ENCODE peak calls at places on chromosomes 1 and 21, in four cellular contexts. One of them, this sample, is unnamed.

GRCh38 chr1:211495584-211495983 is 3.6 kb upstream of the RD3 start:
- DNase-seq in GM13977: no peak
- DNase-seq in neural crest cell: no peak
- DNase-seq in lower lobe of right lung: no peak
- DNase-seq in this sample: no peak

GRCh38 chr1:36847761-36848160 is 186.6 kb downstream of the GRIK3 start:
- DNase-seq in lower lobe of right lung: no peak
- DNase-seq in neural crest cell: no peak
- DNase-seq in GM13977: no peak
- DNase-seq in this sample: no peak

GRCh38 chr21:37647781-37648180 is 268.5 kb downstream of the KCNJ6 start:
- DNase-seq in lower lobe of right lung: no peak
- DNase-seq in GM13977: no peak
- DNase-seq in neural crest cell: no peak
- DNase-seq in this sample: no peak

GRCh38 chr1:50246869-50247268 is 138.1 kb downstream of the ELAVL4 start:
- DNase-seq in lower lobe of right lung: no peak
- DNase-seq in neural crest cell: no peak
- DNase-seq in GM13977: no peak
- DNase-seq in this sample: no peak

GRCh38 chr1:193104906-193105820 is at the start of gene GLRX2:
- DNase-seq in lower lobe of right lung: peak; percentile 91
- DNase-seq in GM13977: peak; percentile 95
- DNase-seq in neural crest cell: peak; percentile 71
- DNase-seq in this sample: peak; percentile 96

GRCh38 chr1:202007703-202008489 is 2.5 kb upstream of the ELF3 start:
- DNase-seq in lower lobe of right lung: peak; percentile 90
- DNase-seq in GM13977: no peak
- DNase-seq in neural crest cell: no peak
- DNase-seq in this sample: no peak

GRCh38 chr1:168419746-168420145 is 124.1 kb downstream of the XCL2 start:
- DNase-seq in neural crest cell: no peak
- DNase-seq in lower lobe of right lung: no peak
- DNase-seq in GM13977: no peak
- DNase-seq in this sample: no peak

GRCh38 chr1:244448279-244449036 is 3.3 kb downstream of the ADSS2 start:
- DNase-seq in GM13977: no peak
- DNase-seq in neural crest cell: no peak
- DNase-seq in lower lobe of right lung: no peak
- DNase-seq in this sample: no peak

GRCh38 chr1:109466440-109467300 is at the start of gene SYPL2:
- DNase-seq in GM13977: peak; percentile 59
- DNase-seq in lower lobe of right lung: peak; percentile 61
- DNase-seq in neural crest cell: peak; percentile 44
- DNase-seq in this sample: peak; percentile 34

GRCh38 chr1:178192686-178193085 is 98.8 kb downstream of the RASAL2 start:
- DNase-seq in GM13977: no peak
- DNase-seq in neural crest cell: no peak
- DNase-seq in lower lobe of right lung: no peak
- DNase-seq in this sample: no peak

GRCh38 chr1:13623021-13623637 is 39.5 kb downstream of the PDPN start:
- DNase-seq in GM13977: no peak
- DNase-seq in neural crest cell: no peak
- DNase-seq in lower lobe of right lung: no peak
- DNase-seq in this sample: no peak
- TF ChIP-seq CTCF in GM13977: no peak
- TF ChIP-seq CTCF in neural crest cell: no peak
- TF ChIP-seq CTCF in lower lobe of right lung: no peak
- TF ChIP-seq CTCF in this sample: no peak

DNA sequence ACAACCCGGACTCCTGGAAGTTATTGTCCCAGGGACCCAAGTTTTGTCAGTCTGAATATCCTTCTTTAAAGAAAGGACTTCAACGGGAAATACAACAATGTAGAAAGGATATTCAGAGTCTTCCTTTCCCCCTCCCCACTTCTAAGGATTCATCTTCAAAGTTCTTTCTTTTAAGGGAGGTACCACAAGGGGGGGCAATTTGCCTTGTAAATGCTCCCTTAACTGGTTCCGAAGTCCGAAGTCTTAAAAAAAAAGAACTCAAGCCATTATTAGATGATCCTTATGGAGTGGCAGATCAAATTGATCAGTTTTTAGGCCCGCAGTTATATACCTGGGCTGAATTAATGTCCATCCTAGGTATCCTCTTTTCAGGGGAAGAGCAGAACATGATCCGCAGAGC is 47.0 kb downstream of the SERINC2 start:
- DNase-seq in lower lobe of right lung: no peak
- DNase-seq in GM13977: no peak
- DNase-seq in neural crest cell: no peak
- DNase-seq in this sample: no peak
- TF ChIP-seq CTCF in lower lobe of right lung: no peak
- TF ChIP-seq CTCF in GM13977: no peak
- TF ChIP-seq CTCF in neural crest cell: peak; percentile 33
- TF ChIP-seq CTCF in this sample: no peak

DNA sequence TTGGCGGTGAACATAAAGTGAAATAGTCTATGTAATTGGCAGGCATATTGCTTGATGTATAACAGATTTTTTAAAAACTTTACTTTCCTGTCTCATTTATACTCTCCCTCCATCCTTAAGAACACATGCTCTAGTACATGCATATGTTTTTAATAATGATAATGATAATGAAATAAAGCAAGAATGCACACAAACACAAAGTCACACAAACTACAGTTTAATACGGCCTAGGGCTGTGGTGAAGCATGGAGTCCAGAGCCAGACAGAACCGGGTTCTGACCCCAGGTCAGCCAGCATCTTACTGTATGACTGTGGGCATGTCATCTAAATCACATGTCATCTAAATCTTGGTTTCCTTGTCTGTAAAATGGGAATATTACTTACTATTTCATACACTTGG is 324.9 kb upstream of the NFIA start:
- DNase-seq in lower lobe of right lung: no peak
- DNase-seq in neural crest cell: no peak
- DNase-seq in GM13977: no peak
- DNase-seq in this sample: no peak
- TF ChIP-seq CTCF in lower lobe of right lung: no peak
- TF ChIP-seq CTCF in neural crest cell: no peak
- TF ChIP-seq CTCF in GM13977: no peak
- TF ChIP-seq CTCF in this sample: no peak

DNA sequence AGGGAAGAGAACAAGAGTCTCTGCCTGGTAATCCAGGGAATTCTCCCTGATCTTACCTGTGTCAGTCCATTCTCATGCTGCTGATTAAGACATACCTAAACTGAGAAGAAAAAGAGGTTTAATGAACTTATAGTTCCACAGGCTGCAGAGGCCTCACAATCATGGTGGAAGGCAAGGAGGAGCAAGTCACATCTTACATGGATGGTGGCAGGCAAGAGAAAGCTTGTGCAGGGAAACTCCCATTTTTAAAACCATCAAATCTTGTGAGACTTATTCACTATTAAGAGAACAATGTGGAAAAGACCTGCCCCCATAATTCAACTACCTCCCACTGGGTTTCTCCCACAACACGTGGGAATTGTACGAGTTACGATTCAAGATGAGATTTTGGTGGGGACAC is 34.2 kb upstream of the LRRC8B start:
- DNase-seq in neural crest cell: no peak
- DNase-seq in lower lobe of right lung: no peak
- DNase-seq in GM13977: no peak
- DNase-seq in this sample: no peak
- TF ChIP-seq CTCF in neural crest cell: no peak
- TF ChIP-seq CTCF in lower lobe of right lung: no peak
- TF ChIP-seq CTCF in GM13977: no peak
- TF ChIP-seq CTCF in this sample: no peak

GRCh38 chr1:116130376-116130775 is 19.2 kb downstream of the MAB21L3 start:
- DNase-seq in GM13977: no peak
- DNase-seq in neural crest cell: no peak
- DNase-seq in lower lobe of right lung: no peak
- DNase-seq in this sample: no peak

GRCh38 chr1:116133696-116134095 is 22.5 kb downstream of the MAB21L3 start:
- DNase-seq in lower lobe of right lung: no peak
- DNase-seq in neural crest cell: no peak
- DNase-seq in GM13977: no peak
- DNase-seq in this sample: no peak

GRCh38 chr1:116134178-116134773 is 23.1 kb downstream of the MAB21L3 start:
- DNase-seq in neural crest cell: no peak
- DNase-seq in GM13977: no peak
- DNase-seq in lower lobe of right lung: no peak
- DNase-seq in this sample: no peak

GRCh38 chr1:116131170-116131569 is 20.0 kb downstream of the MAB21L3 start:
- DNase-seq in lower lobe of right lung: no peak
- DNase-seq in neural crest cell: no peak
- DNase-seq in GM13977: no peak
- DNase-seq in this sample: no peak

DNA sequence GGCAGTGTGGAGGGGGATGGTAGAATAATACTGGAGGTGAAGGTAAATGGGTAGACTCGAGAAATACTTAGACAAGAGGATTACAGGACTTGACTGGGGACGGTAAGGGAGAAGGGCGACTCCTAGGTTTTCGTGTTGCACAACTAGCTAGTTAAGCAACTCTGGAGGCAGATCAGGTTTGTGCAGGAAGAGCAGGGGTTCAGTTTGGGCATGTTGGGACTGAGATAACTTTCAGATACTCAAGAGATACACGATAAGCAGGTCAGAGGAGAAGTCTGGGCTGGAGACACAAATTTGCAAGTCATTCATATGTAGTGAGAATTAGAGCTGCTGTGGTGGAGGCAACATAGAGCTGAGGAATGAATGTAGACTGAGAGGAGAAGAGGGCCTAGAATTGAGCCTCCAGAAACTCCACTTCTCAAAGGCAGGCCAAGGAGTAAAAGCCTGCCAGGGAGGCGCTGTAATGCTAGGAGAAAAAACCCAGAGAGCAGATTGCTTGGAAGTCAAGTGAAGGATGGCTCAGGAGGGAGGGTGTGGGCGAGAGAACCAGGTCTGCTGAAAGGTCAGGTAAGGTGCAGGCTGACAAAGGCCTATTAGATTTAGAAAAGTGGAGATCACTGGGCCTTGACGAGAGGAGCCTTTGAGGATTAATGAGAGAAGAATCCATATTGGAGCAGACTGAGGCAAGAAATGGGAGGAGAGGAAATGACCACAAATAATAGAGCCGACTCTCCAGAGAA is 20.8 kb downstream of the MAB21L3 start:
- DNase-seq in neural crest cell: no peak
- DNase-seq in lower lobe of right lung: no peak
- DNase-seq in GM13977: no peak
- DNase-seq in this sample: no peak
- TF ChIP-seq CTCF in neural crest cell: no peak
- TF ChIP-seq CTCF in lower lobe of right lung: no peak
- TF ChIP-seq CTCF in GM13977: no peak
- TF ChIP-seq CTCF in this sample: no peak

DNA sequence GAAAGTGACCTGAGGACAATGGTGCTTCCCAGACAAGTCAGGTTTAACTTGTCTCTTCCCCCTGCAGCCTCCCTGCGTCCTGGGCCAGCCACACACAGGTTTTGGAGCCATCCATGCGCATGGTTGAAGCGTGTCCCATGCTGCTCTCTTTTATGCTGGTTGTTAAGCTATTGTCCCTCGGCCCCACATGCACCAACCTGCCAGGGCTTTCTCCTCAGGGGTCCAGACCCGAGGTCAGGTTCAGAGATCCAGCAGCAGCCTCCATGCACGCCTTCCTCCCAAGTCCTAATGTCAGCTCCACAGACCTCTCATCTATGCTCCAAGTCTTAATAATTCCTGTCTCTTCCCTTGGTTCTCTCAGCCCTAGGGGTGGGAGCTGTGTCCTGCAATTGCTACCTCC is 1.6 kb downstream of the ABCA4 start:
- DNase-seq in neural crest cell: no peak
- DNase-seq in GM13977: no peak
- DNase-seq in lower lobe of right lung: no peak
- DNase-seq in this sample: no peak
- TF ChIP-seq CTCF in neural crest cell: no peak
- TF ChIP-seq CTCF in GM13977: no peak
- TF ChIP-seq CTCF in lower lobe of right lung: no peak
- TF ChIP-seq CTCF in this sample: no peak

This sample was measured in GM10248.